ENCODE peak calls at places on chromosomes 7 and 10, in eight cellular contexts. S is BE2C, F is small intestine, B is neuronal stem cell, Y is ascending aorta, A is colonic mucosa, U is SJCRH30, G is PC-9. M is an unnamed sample. For H3K4me1 and H3K36me3, the result is how much of the 10 kb centered on the place peaks cover.

GRCh38 chr10:132858121-132859081 is 72.5 kb upstream of the NKX6-2 start:
- DNase-seq in S (no peak), F (no peak), B (no peak), Y (no peak), A (no peak), U (no peak), G (no peak), M (no peak)

GRCh38 chr10:10846476-10846875 is 171.2 kb upstream of the CELF2 start:
- DNase-seq in S (no peak), F (no peak), B (no peak), Y (no peak), A (no peak), U (no peak), G (no peak), M (no peak)

GRCh38 chr7:35677582-35678356 is 17.2 kb downstream of the HERPUD2 start:
- DNase-seq in S (no peak), F (no peak), B (no peak), Y (no peak), A (no peak), U (no peak), G (no peak), M (no peak)

GRCh38 chr10:81280497-81281479 is 594.2 kb upstream of the NRG3 start:
- DNase-seq in S (no peak), F (no peak), B (no peak), Y (no peak), A (no peak), U (no peak), G (no peak), M (no peak)

GRCh38 chr7:94567396-94567795 is 57.8 kb downstream of the CASD1 start:
- DNase-seq in S (no peak), F (no peak), B (no peak), Y (no peak), A (no peak), U (no peak), G (no peak), M (no peak)

GRCh38 chr10:106582291-106582690 is 582.2 kb downstream of the SORCS1 start:
- DNase-seq in S (peak), F (no peak), B (no peak), Y (no peak), A (no peak), U (peak), G (no peak), M (no peak)

GRCh38 chr10:89120931-89121907 is 85.9 kb downstream of the CH25H start:
- DNase-seq in S (no peak), F (no peak), B (no peak), Y (no peak), A (no peak), U (no peak), G (no peak), M (no peak)

GRCh38 chr7:91046322-91047088 is 217.7 kb upstream of the FZD1 start:
- DNase-seq in S (no peak), F (no peak), B (no peak), Y (no peak), A (no peak), U (no peak), G (no peak), M (no peak)

GRCh38 chr7:36962367-36962766 is 238.1 kb upstream of the AOAH start:
- DNase-seq in S (no peak), F (no peak), B (no peak), Y (no peak), A (no peak), U (no peak), G (peak), M (no peak)

GRCh38 chr10:132466520-132467463 is 69.8 kb downstream of the PWWP2B start:
- DNase-seq in S (peak), F (no peak), B (no peak), Y (no peak), A (no peak), U (no peak), G (no peak), M (no peak)

GRCh38 chr7:139683137-139683871 is 94.5 kb downstream of the HIPK2 start:
- DNase-seq in S (no peak), F (no peak), B (no peak), Y (no peak), A (no peak), U (no peak), G (no peak), M (no peak)

GRCh38 chr10:21993360-21994001 is 10.0 kb downstream of the DNAJC1 start:
- DNase-seq in S (no peak), F (peak), B (no peak), Y (no peak), A (no peak), U (no peak), G (no peak), M (no peak)

GRCh38 chr7:50446542-50446960 is 3.6 kb downstream of the FIGNL1 start:
- DNase-seq in S (no peak), F (no peak), B (no peak), Y (no peak), A (no peak), U (no peak), G (peak), M (no peak)

GRCh38 chr10:55400075-55400474 is 599.0 kb upstream of the PCDH15 start:
- DNase-seq in S (no peak), F (no peak), B (no peak), Y (no peak), A (no peak), U (no peak), G (no peak), M (no peak)

GRCh38 chr7:96723622-96724021 is 14.0 kb upstream of the SEM1 start:
- DNase-seq in S (no peak), F (no peak), B (no peak), Y (no peak), A (no peak), U (no peak), G (peak), M (no peak)

GRCh38 chr10:104557966-104558365 is 83.1 kb upstream of the SORCS3 start:
- DNase-seq in S (no peak), F (no peak), B (no peak), Y (no peak), A (no peak), U (no peak), G (no peak), M (no peak)

GRCh38 chr10:73774637-73775036 is 7.2 kb upstream of the CHCHD1 start:
- DNase-seq in S (no peak), F (peak), B (no peak), Y (no peak), A (no peak), U (no peak), G (peak), M (no peak)

GRCh38 chr10:27240212-27240890 is at the start of gene ACBD5:
- DNase-seq in S (peak), F (peak), B (peak), Y (peak), A (peak), U (peak), G (peak), M (peak)

GRCh38 chr10:17435898-17436297 is 18.5 kb downstream of the ST8SIA6 start:
- DNase-seq in S (no peak), F (no peak), B (no peak), Y (no peak), A (no peak), U (no peak), G (no peak), M (no peak)

GRCh38 chr10:97279121-97279815 is 13.2 kb downstream of the ARHGAP19 start:
- DNase-seq in S (no peak), F (no peak), B (no peak), Y (no peak), A (no peak), U (no peak), G (peak), M (no peak)

GRCh38 chr10:96208271-96208670 is 63.1 kb downstream of the BLNK start:
- DNase-seq in S (no peak), F (no peak), B (no peak), Y (no peak), A (no peak), U (no peak), G (no peak), M (no peak)

GRCh38 chr10:62045765-62046521 is 144.4 kb downstream of the ARID5B start:
- DNase-seq in S (no peak), F (peak), B (peak), Y (no peak), A (no peak), U (no peak), G (peak), M (no peak)
- H3K4me1 ChIP-seq in S (under half), F (under half), B (under half), Y (under half), A (under half), U (under half), G (half or more), M (under half)

GRCh38 chr10:35501923-35502322 is 103.2 kb upstream of the GJD4 start:
- DNase-seq in S (no peak), F (no peak), B (no peak), Y (no peak), A (no peak), U (no peak), G (no peak), M (no peak)

GRCh38 chr10:35502697-35503096 is 102.4 kb upstream of the GJD4 start:
- DNase-seq in S (no peak), F (no peak), B (no peak), Y (no peak), A (no peak), U (no peak), G (no peak), M (no peak)

GRCh38 chr10:35504132-35504531 is 101.0 kb upstream of the GJD4 start:
- DNase-seq in S (no peak), F (no peak), B (no peak), Y (no peak), A (no peak), U (no peak), G (no peak), M (no peak)

GRCh38 chr10:35505241-35505873 is 99.8 kb upstream of the GJD4 start:
- DNase-seq in S (no peak), F (peak), B (no peak), Y (no peak), A (no peak), U (no peak), G (no peak), M (no peak)

GRCh38 chr10:35503548-35503947 is 101.6 kb upstream of the GJD4 start:
- DNase-seq in S (peak), F (no peak), B (no peak), Y (no peak), A (no peak), U (no peak), G (no peak), M (no peak)
- H3K36me3 ChIP-seq in S (under half), F (under half), B (under half), Y (under half), A (under half), U (under half), G (under half), M (under half)

DNA sequence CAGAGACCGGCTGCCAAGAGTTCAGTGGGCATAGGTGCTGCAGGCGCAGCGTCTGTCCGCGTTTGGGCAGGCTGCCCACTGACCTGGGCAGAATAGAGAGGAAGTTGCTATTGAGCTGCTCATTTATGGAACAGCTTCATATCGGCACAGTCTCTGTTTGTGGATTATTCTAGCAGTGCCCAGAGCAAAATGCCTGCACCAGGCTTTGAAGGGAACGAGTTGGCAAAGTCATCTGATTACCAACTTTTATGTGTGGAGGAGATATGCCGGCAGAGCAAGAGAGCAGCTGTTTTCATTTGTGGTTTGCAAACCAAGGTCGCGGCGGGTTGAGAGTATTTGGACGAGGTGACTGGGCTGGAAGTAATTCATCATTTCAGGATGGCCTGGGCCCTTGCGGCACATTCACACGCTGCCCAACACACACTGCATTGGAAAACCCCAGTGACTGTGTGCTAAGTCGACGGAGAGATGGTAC is 228.5 kb downstream of the TCERG1L start:
- DNase-seq in S (no peak), F (no peak), B (no peak), Y (no peak), A (no peak), U (no peak), G (no peak), M (no peak)
- H3K4me1 ChIP-seq in S (under half), F (under half), B (under half), Y (under half), A (under half), U (under half), G (under half), M (under half)

DNA sequence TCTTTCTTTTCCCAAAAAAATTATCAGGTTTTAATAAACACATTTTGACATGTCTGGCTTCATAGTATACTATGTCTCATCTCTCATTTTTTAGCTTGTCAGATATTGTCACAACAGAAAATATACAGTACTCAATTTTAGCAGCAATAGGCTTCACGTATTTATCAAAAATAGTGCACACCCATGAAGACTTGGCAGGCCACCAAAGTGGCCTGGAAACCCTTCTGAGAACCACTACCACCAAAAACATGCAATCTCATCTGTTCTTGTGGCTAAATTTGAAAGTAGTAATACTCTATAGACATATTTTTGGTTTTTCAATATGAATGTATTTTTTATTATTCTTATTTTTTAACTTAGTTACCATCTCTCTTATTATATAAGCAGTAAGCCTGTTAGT is 1094.5 kb upstream of the LRRN3 start:
- DNase-seq in S (no peak), F (no peak), B (no peak), Y (no peak), A (no peak), U (no peak), G (no peak), M (no peak)
- H3K36me3 ChIP-seq in S (under half), F (under half), B (under half), Y (under half), A (under half), U (under half), G (under half), M (under half)

DNA sequence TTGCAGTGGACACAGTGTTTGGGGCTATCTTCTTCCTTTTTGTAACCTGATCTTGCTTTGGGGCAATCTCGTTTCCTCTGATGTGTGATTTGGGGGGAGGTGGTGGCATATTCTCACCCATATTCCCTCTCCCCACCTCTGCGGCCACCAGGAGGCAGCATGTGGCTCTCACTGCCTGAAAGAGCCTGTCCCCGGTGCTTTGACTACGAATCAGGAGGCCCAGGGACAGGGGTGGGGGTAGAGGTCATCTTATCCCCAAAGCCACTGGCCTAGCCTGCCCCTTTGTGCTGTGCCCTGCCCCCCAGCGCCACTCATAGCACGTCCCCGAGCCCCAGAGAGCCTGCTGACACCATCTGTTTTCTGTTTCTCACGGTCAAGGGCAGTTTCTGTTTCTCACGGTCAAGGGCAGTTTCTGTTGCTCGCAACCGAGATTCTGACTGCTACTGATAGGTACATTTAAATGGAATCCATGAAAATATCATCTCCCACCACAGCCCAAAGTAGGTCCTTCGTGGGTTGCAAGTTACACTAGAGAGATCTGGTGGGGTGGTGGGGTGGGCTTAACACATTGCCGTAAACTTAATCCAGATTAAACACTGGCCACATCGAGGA is 28.2 kb downstream of the PHYH start:
- DNase-seq in S (peak), F (peak), B (no peak), Y (no peak), A (peak), U (peak), G (no peak), M (no peak)
- H3K4me1 ChIP-seq in S (under half), F (under half), B (under half), Y (under half), A (under half), U (under half), G (under half), M (under half)

M was measured in prostate gland.